ENCODE peak calls at places on chromosomes 1 and 21, in nine cellular contexts. G is HFFc6; Z is SW 1271; O is A673; Y is activated CD8-positive, alpha-beta T cell treated with anti-CD3 and anti-CD28 coated beads for 36 hours; E is mesendoderm; C is NCI-H345; X is NCI-H748 treated with DMSO at 0.1 percent for 48 hours; N is B cell. V is an unnamed sample.
A peak's percentile ranks its signal among the peaks of the same experiment; 100 is the strongest.

GRCh38 chr1:202144510-202145324 is at the start of gene ARL8A:
- DNase-seq in G (peak; percentile 24), Z (no peak), O (peak; percentile 60), Y (peak; percentile 73), E (no peak), C (peak; percentile 59), X (no peak), N (peak; percentile 92), V (no peak)

GRCh38 chr1:26831546-26832248 is 5.2 kb downstream of the ZDHHC18 start:
- DNase-seq in G (no peak), Z (no peak), O (no peak), Y (no peak), E (no peak), C (peak; percentile 1), X (no peak), N (no peak), V (no peak)

GRCh38 chr1:189899686-189900495 is 577.8 kb downstream of the BRINP3 start:
- DNase-seq in G (no peak), Z (no peak), O (peak; percentile 28), Y (no peak), E (peak; percentile 93), C (peak; percentile 57), X (peak; percentile 84), N (no peak), V (no peak)

GRCh38 chr1:92784051-92784638 is 763 bp downstream of the EVI5 start:
- DNase-seq in G (peak; percentile 53), Z (no peak), O (peak; percentile 51), Y (peak; percentile 64), E (peak; percentile 42), C (no peak), X (no peak), N (no peak), V (no peak)

GRCh38 chr1:48555271-48555670 is 83.3 kb upstream of the SPATA6 start:
- DNase-seq in G (no peak), Z (no peak), O (no peak), Y (no peak), E (no peak), C (no peak), X (no peak), N (no peak), V (no peak)

GRCh38 chr21:36024782-36025181 is 35.5 kb downstream of the SETD4 start:
- DNase-seq in G (no peak), Z (no peak), O (no peak), Y (no peak), E (no peak), C (no peak), X (no peak), N (no peak), V (no peak)

GRCh38 chr1:29690156-29690555 is 453.8 kb downstream of the PTPRU start:
- DNase-seq in G (no peak), Z (no peak), O (no peak), Y (no peak), E (no peak), C (no peak), X (no peak), N (no peak), V (no peak)

GRCh38 chr21:46621457-46622182 is 13.9 kb upstream of the PRMT2 start:
- DNase-seq in G (no peak), Z (no peak), O (no peak), Y (peak; percentile 31), E (no peak), C (no peak), X (no peak), N (no peak), V (no peak)